ENCODE peak calls at places on chromosomes 6 and 20, in seven cellular contexts. V, S, W, A, B, L and M are unnamed samples.

GRCh38 chr6:119026822-119027221 is 51.6 kb downstream of the FAM184A start:
- DNase-seq in V (no peak), S (no peak), W (no peak), A (no peak), B (no peak), L (no peak), M (no peak)

GRCh38 chr6:161195418-161195817 is 78.4 kb downstream of the AGPAT4 start:
- DNase-seq in V (no peak), S (no peak), W (no peak), A (no peak), B (no peak), L (no peak), M (no peak)

GRCh38 chr6:35093118-35093445 is 48.1 kb downstream of the TCP11 start:
- DNase-seq in V (no peak), S (no peak), W (no peak), A (no peak), B (no peak), L (no peak), M (no peak)

GRCh38 chr6:164230259-164230658 is 815.7 kb downstream of the QKI start:
- DNase-seq in V (no peak), S (no peak), W (no peak), A (no peak), B (no peak), L (no peak), M (no peak)

GRCh38 chr6:138374230-138374629 is 3.5 kb upstream of the SMIM28 start:
- DNase-seq in V (no peak), S (no peak), W (no peak), A (no peak), B (no peak), L (no peak), M (no peak)

GRCh38 chr6:55397986-55398385 is 70.7 kb downstream of the GFRAL start:
- DNase-seq in V (no peak), S (no peak), W (no peak), A (no peak), B (no peak), L (peak; percentile 91), M (no peak)

GRCh38 chr6:37024665-37025337 is 19.3 kb downstream of the FGD2 start:
- DNase-seq in V (no peak), S (no peak), W (no peak), A (no peak), B (peak; percentile 14), L (no peak), M (no peak)

GRCh38 chr20:59231124-59231804 is 67.6 kb downstream of the ZNF831 start:
- DNase-seq in V (no peak), S (no peak), W (no peak), A (no peak), B (no peak), L (no peak), M (no peak)

GRCh38 chr6:90403489-90404381 is 107.1 kb upstream of the BACH2 start:
- DNase-seq in V (no peak), S (no peak), W (peak; percentile 48), A (peak; percentile 74), B (peak; percentile 30), L (peak; percentile 98), M (peak; percentile 52)

GRCh38 chr6:53746442-53747103 is 48.2 kb upstream of the LRRC1 start:
- DNase-seq in V (no peak), S (no peak), W (no peak), A (no peak), B (no peak), L (no peak), M (no peak)

GRCh38 chr6:31580446-31580755 is 1.8 kb downstream of the LTB start:
- DNase-seq in V (no peak), S (no peak), W (no peak), A (no peak), B (no peak), L (no peak), M (no peak)

GRCh38 chr6:161079566-161080262 is 88.1 kb downstream of the MAP3K4 start:
- DNase-seq in V (no peak), S (no peak), W (no peak), A (no peak), B (peak; percentile 72), L (peak; percentile 67), M (peak; percentile 42)

GRCh38 chr6:122576888-122577287 is 33.3 kb upstream of the PKIB start:
- DNase-seq in V (no peak), S (no peak), W (no peak), A (no peak), B (no peak), L (no peak), M (no peak)

GRCh38 chr6:79040083-79040482 is 38.0 kb downstream of the PHIP start:
- DNase-seq in V (no peak), S (no peak), W (no peak), A (no peak), B (no peak), L (peak; percentile 92), M (no peak)

GRCh38 chr6:2387445-2387844 is 142.0 kb upstream of the GMDS start:
- DNase-seq in V (no peak), S (no peak), W (no peak), A (no peak), B (no peak), L (no peak), M (no peak)

GRCh38 chr20:59003836-59004492 is 3.1 kb downstream of the CTSZ start:
- DNase-seq in V (no peak), S (peak; percentile 16), W (no peak), A (peak; percentile 43), B (no peak), L (no peak), M (no peak)

GRCh38 chr20:40286991-40287531 is 402.0 kb downstream of the MAFB start:
- DNase-seq in V (peak; percentile 94), S (no peak), W (no peak), A (peak; percentile 94), B (no peak), L (peak; percentile 36), M (no peak)

GRCh38 chr6:126716012-126716411 is 376.1 kb downstream of the CENPW start:
- DNase-seq in V (no peak), S (no peak), W (no peak), A (no peak), B (no peak), L (no peak), M (peak; percentile 33)

GRCh38 chr20:44540834-44541233 is 19.0 kb upstream of the SERINC3 start:
- DNase-seq in V (no peak), S (no peak), W (no peak), A (no peak), B (peak; percentile 61), L (peak; percentile 50), M (peak; percentile 64)

GRCh38 chr6:161265975-161266374 is 7.9 kb downstream of the AGPAT4 start:
- DNase-seq in V (no peak), S (no peak), W (no peak), A (no peak), B (no peak), L (no peak), M (no peak)

GRCh38 chr6:143060354-143060805 is 309 bp upstream of the AIG1 start:
- DNase-seq in V (peak; percentile 95), S (peak; percentile 47), W (peak; percentile 90), A (peak; percentile 90), B (peak; percentile 85), L (peak; percentile 82), M (peak; percentile 77)
- TF ChIP-seq CTCF in V (no peak), S (peak; percentile 44), W (peak; percentile 17), A (no peak), B (peak; percentile 18), L (peak; percentile 27), M (peak; percentile 8)

GRCh38 chr6:142476446-142476845 is 174.6 kb downstream of the ADGRG6 start:
- DNase-seq in V (no peak), S (no peak), W (no peak), A (no peak), B (no peak), L (no peak), M (no peak)

GRCh38 chr6:142478117-142478516 is 176.3 kb downstream of the ADGRG6 start:
- DNase-seq in V (no peak), S (peak; percentile 25), W (no peak), A (no peak), B (peak; percentile 44), L (peak; percentile 50), M (peak; percentile 21)

GRCh38 chr6:142469220-142469619 is 167.4 kb downstream of the ADGRG6 start:
- DNase-seq in V (no peak), S (no peak), W (no peak), A (no peak), B (no peak), L (no peak), M (no peak)

DNA sequence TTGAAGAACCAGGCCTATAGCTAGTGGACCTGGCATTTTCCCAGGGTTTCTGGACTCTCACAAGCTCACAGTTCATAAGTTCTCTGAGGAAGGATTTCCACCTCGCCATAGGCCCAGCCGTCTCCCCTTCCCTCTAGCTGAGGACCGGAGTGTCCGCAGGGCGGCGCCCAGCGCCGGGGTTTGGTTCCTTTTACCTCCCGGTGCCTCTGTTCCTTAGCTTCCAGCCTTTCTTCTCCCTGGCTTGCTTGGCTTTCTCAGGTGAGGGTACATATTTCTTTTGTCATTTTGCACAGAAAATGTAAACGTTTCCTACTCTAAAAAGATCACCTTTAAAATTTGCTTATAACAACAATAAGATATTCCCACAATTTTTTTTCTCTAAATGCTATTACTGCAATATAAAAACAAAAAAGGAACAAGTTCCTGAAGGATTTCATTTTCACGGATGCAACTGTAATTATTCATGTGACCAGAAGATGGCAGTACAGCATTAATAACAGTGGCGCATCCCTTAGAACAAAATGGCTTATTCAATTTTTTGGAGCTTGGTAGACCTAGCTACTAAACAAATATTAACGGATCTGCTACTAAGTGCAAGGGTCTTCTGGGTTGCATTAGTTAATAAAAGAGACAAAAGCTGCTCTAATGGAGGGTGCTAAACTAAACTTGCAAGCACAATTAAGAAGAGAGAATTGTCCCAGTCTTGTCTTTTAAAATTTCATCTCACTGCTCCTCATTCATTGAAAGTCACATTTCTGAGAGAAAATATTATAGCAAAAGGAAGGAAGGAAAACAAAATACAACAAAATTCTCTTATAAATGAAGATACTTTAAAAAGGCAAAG is 172.9 kb downstream of the ADGRG6 start:
- DNase-seq in V (no peak), S (peak; percentile 47), W (peak; percentile 75), A (no peak), B (peak; percentile 37), L (peak; percentile 76), M (peak; percentile 78)
- H3K4me3 ChIP-seq in V (no peak overlapping the region), S (no peak overlapping the region), W (no peak overlapping the region), A (no peak overlapping the region), B (no peak overlapping the region), L (no peak overlapping the region), M (no peak overlapping the region)

DNA sequence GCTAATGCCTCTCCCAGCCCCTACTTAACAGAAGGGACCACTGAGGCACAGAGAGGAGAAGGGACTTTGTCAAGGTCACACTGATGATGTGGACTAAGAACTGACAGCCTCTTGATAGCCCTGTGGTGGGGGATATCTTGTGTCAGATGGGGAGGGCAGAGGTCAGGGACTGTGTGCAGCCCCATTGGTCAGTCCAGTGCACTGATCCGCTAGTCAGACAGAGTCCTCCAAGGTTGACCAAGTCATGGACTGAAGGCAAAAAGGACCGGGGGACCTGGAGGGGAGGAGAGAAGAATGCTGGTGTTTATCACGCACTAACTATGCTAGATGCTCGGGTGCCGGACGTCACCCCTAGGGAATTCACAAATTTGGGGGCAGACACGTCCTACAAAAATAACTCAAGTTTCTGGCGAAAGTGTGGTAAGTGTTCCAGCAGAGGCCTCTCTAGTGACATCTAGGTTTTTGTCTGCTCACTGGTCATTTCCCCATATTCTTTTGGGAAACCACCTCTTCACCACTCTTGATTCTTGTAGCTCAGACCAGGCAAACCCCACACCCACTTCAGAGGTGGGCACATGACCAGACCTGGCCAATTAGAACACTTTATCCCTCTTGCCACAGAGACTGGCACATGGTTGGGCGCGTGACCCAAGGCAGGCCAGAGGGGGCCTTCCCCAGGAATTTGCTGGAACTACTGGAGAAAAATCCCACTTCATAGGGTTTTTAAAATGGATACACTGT is 21.0 kb downstream of the TCF15 start:
- DNase-seq in V (no peak), S (no peak), W (no peak), A (no peak), B (no peak), L (no peak), M (no peak)
- TF ChIP-seq CTCF in V (no peak), S (no peak), W (no peak), A (no peak), B (no peak), L (no peak), M (no peak)

GRCh38 chr20:34710568-34710839 is 6.4 kb downstream of the TP53INP2 start:
- DNase-seq in V (no peak), S (no peak), W (no peak), A (no peak), B (no peak), L (no peak), M (no peak)
- H3K4me3 ChIP-seq in V (no peak overlapping the region), S (no peak overlapping the region), W (no peak overlapping the region), A (peak overlapping the region; percentile 81), B (peak overlapping the region; percentile 54), L (peak overlapping the region; percentile 73), M (no peak overlapping the region)